ENCODE peak calls at places on chromosomes 6 and 20, in five cellular contexts. C is PC-3; G is Peyer's patch; W is Caki2; U is activated CD4-positive, alpha-beta T cell treated with anti-CD3 and anti-CD28 coated beads, Interleukin-2, amount 50 U/mL, for 1 hour. I is an unnamed sample.

GRCh38 chr6:53495496-53495895 is 49.4 kb downstream of the GCLC start:
- DNase-seq in C (no peak), U (no peak), G (no peak), W (no peak), I (no peak)

GRCh38 chr6:38364775-38365174 is 275.0 kb downstream of the BTBD9 start:
- DNase-seq in U (no peak), W (no peak), G (no peak), C (peak), I (no peak)

GRCh38 chr20:19045366-19045765 is 167.1 kb upstream of the SLC24A3 start:
- DNase-seq in U (no peak), C (peak), W (no peak), G (no peak), I (no peak)

GRCh38 chr6:154404791-154405400 is 48.3 kb upstream of the IPCEF1 start:
- DNase-seq in U (no peak), C (no peak), G (no peak), W (peak), I (peak)

GRCh38 chr20:45578151-45578660 is 878 bp downstream of the WFDC8 start:
- DNase-seq in U (no peak), W (no peak), G (no peak), C (no peak), I (no peak)

GRCh38 chr20:3670511-3670910 is 7.3 kb upstream of the GFRA4 start:
- DNase-seq in W (peak), C (peak), G (no peak), U (no peak), I (peak)

GRCh38 chr6:126767741-126768140 is 350.7 kb upstream of the RSPO3 start:
- DNase-seq in G (no peak), U (no peak), C (no peak), W (no peak), I (no peak)

GRCh38 chr6:47134476-47135189 is 92.5 kb upstream of the ADGRF1 start:
- DNase-seq in C (peak), U (no peak), W (peak), G (no peak), I (peak)

I was measured in M059J.